ENCODE peak calls at places on chromosomes 13 and 19, in six cellular contexts. E is heart left ventricle, T is NCI-H2081, S is NCI-H1105 treated with DMSO at 0.1 percent for 48 hours, M is GM12891, Y is cardiac muscle cell. U is an unnamed sample.

GRCh38 chr19:27780367-27781065 is 1432.4 kb downstream of the UQCRFS1 start:
- DNase-seq in M (no peak), Y (no peak), T (no peak), E (no peak), S (no peak), U (no peak)

GRCh38 chr19:55080915-55081772 is 5.5 kb downstream of the EPS8L1 start:
- DNase-seq in M (peak), S (peak), E (peak), Y (peak), T (peak), U (no peak)

GRCh38 chr13:113670541-113670940 is 3.5 kb downstream of the GRK1 start:
- DNase-seq in Y (no peak), S (no peak), M (no peak), E (peak), T (no peak), U (no peak)

GRCh38 chr13:75101997-75102720 is 379.8 kb downstream of the TBC1D4 start:
- DNase-seq in M (no peak), T (no peak), S (no peak), E (no peak), Y (peak), U (no peak)

GRCh38 chr13:92355213-92355612 is 871.4 kb upstream of the GPC6 start:
- DNase-seq in T (peak), S (peak), Y (peak), M (no peak), E (no peak), U (peak)

GRCh38 chr13:49616688-49617065 is 11.6 kb upstream of the ARL11 start:
- DNase-seq in T (no peak), S (no peak), M (no peak), Y (no peak), E (no peak), U (no peak)

GRCh38 chr19:17049711-17050280 is 23.2 kb upstream of the CPAMD8 start:
- DNase-seq in Y (peak), M (no peak), E (no peak), S (no peak), T (no peak), U (no peak)

GRCh38 chr19:38977445-38978314 is 2.1 kb upstream of the FBXO17 start:
- DNase-seq in E (no peak), T (no peak), M (peak), Y (no peak), S (no peak), U (no peak)

GRCh38 chr13:50873481-50873880 is 30.0 kb upstream of the DLEU7 start:
- DNase-seq in M (no peak), T (no peak), Y (no peak), S (no peak), E (no peak), U (no peak)

GRCh38 chr13:32314271-32314967 is 744 bp downstream of the ZAR1L start:
- DNase-seq in E (peak), S (no peak), T (no peak), M (no peak), Y (no peak), U (peak)

GRCh38 chr13:80550856-80551532 is 210.1 kb upstream of the SPRY2 start:
- DNase-seq in Y (peak), S (no peak), M (no peak), E (no peak), T (no peak), U (no peak)

GRCh38 chr13:112481458-112481857 is 105.3 kb downstream of the SPACA7 start:
- DNase-seq in M (no peak), S (no peak), E (no peak), Y (no peak), T (no peak), U (no peak)

GRCh38 chr13:41458939-41459753 is 1.8 kb downstream of the RGCC start:
- DNase-seq in Y (peak), E (peak), T (no peak), S (no peak), M (peak), U (peak)

GRCh38 chr13:23701646-23702045 is 131.4 kb downstream of the TNFRSF19 start:
- DNase-seq in M (no peak), Y (peak), S (no peak), T (no peak), E (peak), U (no peak)

GRCh38 chr13:98570929-98571372 is 6.0 kb downstream of the STK24 start:
- DNase-seq in Y (no peak), E (no peak), S (no peak), T (no peak), M (peak), U (peak)

GRCh38 chr19:19525611-19526380 is 2.9 kb upstream of the YJEFN3 start:
- DNase-seq in T (no peak), E (no peak), Y (no peak), S (no peak), M (no peak), U (no peak)

GRCh38 chr19:14425696-14426138 is 6.6 kb upstream of the DDX39A start:
- DNase-seq in S (no peak), Y (peak), E (no peak), T (no peak), M (no peak), U (no peak)

U was measured in pons.